ENCODE peak calls at places on chromosomes 4 and X, in four cellular contexts. O, I, Z and D are unnamed samples.
A peak's percentile ranks its signal among the peaks of the same experiment; 100 is the strongest.

GRCh38 chrX:71366674-71367256 is 608 bp downstream of the TAF1 start:
- DNase-seq in Z (peak; percentile 38), O (peak; percentile 18), I (peak; percentile 33), D (peak; percentile 61)

GRCh38 chr4:56977321-56978012 is at the start of gene NOA1:
- DNase-seq in Z (peak; percentile 99), I (peak; percentile 99), O (peak; percentile 99), D (peak; percentile 99)

GRCh38 chr4:179040259-179040658 is 1598.0 kb upstream of the AGA start:
- DNase-seq in O (no peak), Z (no peak), I (no peak), D (no peak)

GRCh38 chrX:70762285-70762684 is 146.2 kb downstream of the TEX11 start:
- DNase-seq in Z (no peak), I (no peak), O (no peak), D (peak; percentile 7)

GRCh38 chr4:76692761-76693160 is 205.2 kb downstream of the SOWAHB start:
- DNase-seq in O (no peak), Z (no peak), I (no peak), D (no peak)

GRCh38 chr4:70915048-70915815 is 13.1 kb downstream of the MOB1B start:
- DNase-seq in Z (peak; percentile 86), I (no peak), O (peak; percentile 26), D (no peak)

GRCh38 chrX:130174051-130174704 is 2.4 kb downstream of the RAB33A start:
- DNase-seq in I (peak; percentile 48), Z (peak; percentile 92), O (peak; percentile 31), D (peak; percentile 73)

GRCh38 chr4:152106113-152106763 is 345.4 kb upstream of the GATB start:
- DNase-seq in I (peak; percentile 51), Z (peak; percentile 98), O (peak; percentile 98), D (peak; percentile 85)

GRCh38 chr4:80309301-80310004 is 26.1 kb upstream of the CFAP299 start:
- DNase-seq in O (peak; percentile 86), Z (peak; percentile 93), I (no peak), D (no peak)